ENCODE peak calls at places on chromosomes 12 and 14, in four cellular contexts. One of them, this sample, is unnamed.

GRCh38 chr14:33802737-33803136 is 148.1 kb downstream of the EGLN3 start:
- DNase-seq in esophagus muscularis mucosa: no peak
- DNase-seq in Panc1: no peak
- DNase-seq in body of pancreas: no peak
- DNase-seq in this sample: no peak

GRCh38 chr12:113247123-113248045 is 26.1 kb downstream of the TPCN1 start:
- DNase-seq in esophagus muscularis mucosa: no peak
- DNase-seq in Panc1: no peak
- DNase-seq in body of pancreas: peak; percentile 39
- DNase-seq in this sample: no peak

GRCh38 chr12:131830335-131831020 is 2.3 kb downstream of the MMP17 start:
- DNase-seq in esophagus muscularis mucosa: peak; percentile 94
- DNase-seq in Panc1: no peak
- DNase-seq in body of pancreas: peak; percentile 78
- DNase-seq in this sample: peak; percentile 68

GRCh38 chr12:25796523-25797000 is 161.9 kb upstream of the RASSF8 start:
- DNase-seq in esophagus muscularis mucosa: no peak
- DNase-seq in Panc1: no peak
- DNase-seq in body of pancreas: no peak
- DNase-seq in this sample: no peak

GRCh38 chr14:64692597-64693350 is 11.4 kb upstream of the PLEKHG3 start:
- DNase-seq in esophagus muscularis mucosa: no peak
- DNase-seq in Panc1: no peak
- DNase-seq in body of pancreas: no peak
- DNase-seq in this sample: no peak

GRCh38 chr12:131682511-131682895 is 28.4 kb upstream of the SFSWAP start:
- DNase-seq in esophagus muscularis mucosa: no peak
- DNase-seq in Panc1: no peak
- DNase-seq in body of pancreas: no peak
- DNase-seq in this sample: no peak

GRCh38 chr12:116939734-116940133 is 29.0 kb downstream of the FBXW8 start:
- DNase-seq in esophagus muscularis mucosa: no peak
- DNase-seq in Panc1: no peak
- DNase-seq in body of pancreas: no peak
- DNase-seq in this sample: no peak

GRCh38 chr12:120067901-120068300 is 48.7 kb downstream of the RAB35 start:
- DNase-seq in esophagus muscularis mucosa: no peak
- DNase-seq in Panc1: no peak
- DNase-seq in body of pancreas: no peak
- DNase-seq in this sample: no peak

GRCh38 chr12:105220929-105221290 is 15.1 kb downstream of the APPL2 start:
- DNase-seq in esophagus muscularis mucosa: no peak
- DNase-seq in Panc1: no peak
- DNase-seq in body of pancreas: no peak
- DNase-seq in this sample: no peak

GRCh38 chr12:105222326-105222655 is 13.7 kb downstream of the APPL2 start:
- DNase-seq in esophagus muscularis mucosa: no peak
- DNase-seq in Panc1: no peak
- DNase-seq in body of pancreas: no peak
- DNase-seq in this sample: no peak

GRCh38 chr12:105222726-105223357 is 13.1 kb downstream of the APPL2 start:
- DNase-seq in esophagus muscularis mucosa: no peak
- DNase-seq in Panc1: no peak
- DNase-seq in body of pancreas: no peak
- DNase-seq in this sample: no peak

GRCh38 chr12:105220150-105220928 is 15.6 kb downstream of the APPL2 start:
- DNase-seq in esophagus muscularis mucosa: no peak
- DNase-seq in Panc1: no peak
- DNase-seq in body of pancreas: no peak
- DNase-seq in this sample: no peak

DNA sequence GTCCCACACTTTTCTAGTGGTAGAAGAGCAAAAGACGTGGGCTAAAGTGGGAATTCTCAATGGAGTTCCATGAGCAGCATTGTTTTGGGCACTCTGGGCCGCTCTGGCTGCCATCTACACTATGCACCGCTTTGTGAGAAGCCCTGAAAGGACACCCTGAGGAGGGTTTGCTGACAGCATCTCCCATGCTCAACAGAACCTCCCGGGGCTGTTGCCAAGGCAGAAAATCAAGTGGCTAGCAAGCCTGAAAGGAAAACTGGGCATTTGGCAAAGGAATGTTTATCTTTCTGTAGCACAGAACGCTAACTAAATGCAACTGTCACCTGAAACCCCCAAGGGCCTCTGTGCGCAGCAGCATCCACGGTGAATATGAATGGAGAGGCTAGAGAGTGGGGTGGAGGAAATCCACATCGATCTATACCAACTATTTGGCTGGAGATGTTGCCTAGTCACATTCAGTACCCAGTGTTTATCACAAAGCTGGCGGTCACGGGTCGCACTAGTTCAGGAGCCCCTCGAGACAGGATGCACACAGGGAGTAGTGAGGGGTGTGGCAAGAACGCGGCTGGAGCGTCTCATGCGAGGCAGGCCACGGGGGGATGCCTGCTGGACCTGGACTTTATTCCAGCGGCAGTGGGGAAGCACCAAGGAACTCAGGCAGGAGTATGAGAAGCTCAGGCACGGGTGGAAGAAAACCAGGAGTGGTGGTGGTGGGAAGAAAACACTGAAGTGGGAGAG is 14.2 kb downstream of the APPL2 start:
- DNase-seq in esophagus muscularis mucosa: no peak
- DNase-seq in Panc1: no peak
- DNase-seq in body of pancreas: peak; percentile 51
- DNase-seq in this sample: no peak
- TF ChIP-seq CTCF in esophagus muscularis mucosa: no peak
- TF ChIP-seq CTCF in Panc1: no peak
- TF ChIP-seq CTCF in body of pancreas: no peak
- TF ChIP-seq CTCF in this sample: no peak

DNA sequence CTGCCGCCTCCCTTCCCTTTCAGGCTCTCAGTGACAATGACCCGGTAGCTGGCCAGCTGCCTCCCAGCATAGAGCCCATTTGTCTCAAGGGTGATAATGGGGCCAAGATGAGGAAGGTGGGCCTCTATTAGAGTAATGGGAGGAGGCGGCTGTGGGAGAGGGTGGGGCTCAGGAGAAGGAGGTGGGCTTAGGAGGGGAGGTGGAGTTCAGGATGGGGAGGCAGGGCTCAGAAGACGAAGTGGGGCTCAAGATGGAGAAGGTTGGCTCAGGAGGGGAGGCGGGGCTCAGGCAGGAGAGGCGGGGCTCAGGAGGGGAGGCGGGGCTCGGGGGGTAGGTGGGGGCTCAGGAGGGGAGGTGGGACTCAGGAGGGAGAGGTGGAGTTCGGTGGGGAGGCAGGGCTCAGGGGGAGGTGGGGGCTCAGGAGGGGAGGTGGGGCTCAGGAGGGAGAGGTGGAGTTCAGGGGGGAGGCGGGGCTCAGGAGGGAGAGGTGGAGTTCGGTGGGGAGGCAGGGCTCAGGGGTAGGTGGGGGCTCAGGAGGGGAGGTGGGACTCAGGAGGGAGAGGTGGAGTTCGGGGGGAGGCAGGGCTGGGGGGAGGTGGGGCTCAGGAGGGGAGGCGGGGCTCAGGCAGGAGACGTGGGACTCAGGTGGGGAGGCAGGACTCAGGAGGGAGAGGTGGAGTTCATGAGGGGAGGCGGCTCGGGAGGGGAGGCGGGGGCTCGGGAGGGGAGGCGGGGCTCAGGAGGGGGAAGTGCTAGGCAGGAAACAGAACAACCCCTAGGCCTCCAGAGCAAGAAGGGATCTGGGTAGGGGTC is 36.8 kb downstream of the IQSEC3 start:
- DNase-seq in esophagus muscularis mucosa: no peak
- DNase-seq in Panc1: no peak
- DNase-seq in body of pancreas: no peak
- DNase-seq in this sample: no peak
- H3K27me3 ChIP-seq in esophagus muscularis mucosa: no peaks in the 10 kb centered on the region
- H3K27me3 ChIP-seq in Panc1: peaks cover 2% of the 10 kb centered on the region
- H3K27me3 ChIP-seq in body of pancreas: peaks cover 5% of the 10 kb centered on the region
- H3K27me3 ChIP-seq in this sample: peaks cover 27% of the 10 kb centered on the region

DNA sequence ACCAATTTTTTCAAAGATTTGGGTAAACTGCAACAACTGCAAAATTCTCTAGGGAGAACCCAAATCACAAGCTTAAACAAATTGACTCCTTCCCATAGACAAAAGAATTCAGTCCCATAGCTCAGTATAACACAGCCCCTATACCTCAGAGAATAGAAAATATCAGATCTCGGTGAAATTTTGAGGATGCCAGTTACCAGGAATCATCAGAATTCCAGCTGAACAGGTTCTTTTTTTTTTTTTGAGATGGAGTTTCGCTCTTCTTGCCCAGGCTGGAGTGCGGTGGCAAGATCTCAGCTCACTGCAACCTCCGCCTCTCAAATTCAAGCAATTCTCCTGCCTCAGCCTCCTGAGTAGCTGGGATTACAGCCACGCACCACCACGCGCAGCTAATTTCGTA is 36.7 kb downstream of the ZFYVE1 start:
- DNase-seq in esophagus muscularis mucosa: no peak
- DNase-seq in Panc1: no peak
- DNase-seq in body of pancreas: no peak
- DNase-seq in this sample: no peak
- H3K4me3 ChIP-seq in esophagus muscularis mucosa: no peak overlapping the region
- H3K4me3 ChIP-seq in Panc1: no peak overlapping the region
- H3K4me3 ChIP-seq in body of pancreas: no peak overlapping the region
- H3K4me3 ChIP-seq in this sample: no peak overlapping the region

GRCh38 chr14:88612981-88613380 is 50.1 kb downstream of the ZC3H14 start:
- DNase-seq in esophagus muscularis mucosa: no peak
- DNase-seq in Panc1: no peak
- DNase-seq in body of pancreas: no peak
- DNase-seq in this sample: no peak

GRCh38 chr14:88607829-88608228 is 45.0 kb downstream of the ZC3H14 start:
- DNase-seq in esophagus muscularis mucosa: no peak
- DNase-seq in Panc1: no peak
- DNase-seq in body of pancreas: no peak
- DNase-seq in this sample: no peak

GRCh38 chr14:88613552-88614010 is 50.7 kb downstream of the ZC3H14 start:
- DNase-seq in esophagus muscularis mucosa: no peak
- DNase-seq in Panc1: no peak
- DNase-seq in body of pancreas: peak; percentile 73
- DNase-seq in this sample: no peak

GRCh38 chr14:88614218-88614907 is 51.5 kb downstream of the ZC3H14 start:
- DNase-seq in esophagus muscularis mucosa: no peak
- DNase-seq in Panc1: no peak
- DNase-seq in body of pancreas: no peak
- DNase-seq in this sample: peak; percentile 21

GRCh38 chr14:88611878-88612277 is 49.0 kb downstream of the ZC3H14 start:
- DNase-seq in esophagus muscularis mucosa: no peak
- DNase-seq in Panc1: no peak
- DNase-seq in body of pancreas: no peak
- DNase-seq in this sample: no peak
- TF ChIP-seq CTCF in esophagus muscularis mucosa: no peak
- TF ChIP-seq CTCF in Panc1: no peak
- TF ChIP-seq CTCF in body of pancreas: no peak
- TF ChIP-seq CTCF in this sample: peak; percentile 23

GRCh38 chr12:92558241-92558773 is 144.5 kb upstream of the PLEKHG7 start:
- DNase-seq in esophagus muscularis mucosa: no peak
- DNase-seq in Panc1: no peak
- DNase-seq in body of pancreas: no peak
- DNase-seq in this sample: no peak

GRCh38 chr12:92556622-92557421 is 146.0 kb upstream of the PLEKHG7 start:
- DNase-seq in esophagus muscularis mucosa: no peak
- DNase-seq in Panc1: no peak
- DNase-seq in body of pancreas: no peak
- DNase-seq in this sample: no peak

GRCh38 chr12:92556141-92556540 is 146.6 kb upstream of the PLEKHG7 start:
- DNase-seq in esophagus muscularis mucosa: no peak
- DNase-seq in Panc1: no peak
- DNase-seq in body of pancreas: no peak
- DNase-seq in this sample: no peak

GRCh38 chr12:92558806-92559205 is 144.0 kb upstream of the PLEKHG7 start:
- DNase-seq in esophagus muscularis mucosa: no peak
- DNase-seq in Panc1: no peak
- DNase-seq in body of pancreas: no peak
- DNase-seq in this sample: no peak

GRCh38 chr12:92557422-92557724 is 145.4 kb upstream of the PLEKHG7 start:
- DNase-seq in esophagus muscularis mucosa: no peak
- DNase-seq in Panc1: no peak
- DNase-seq in body of pancreas: no peak
- DNase-seq in this sample: no peak
- H3K27me3 ChIP-seq in esophagus muscularis mucosa: no peaks in the 10 kb centered on the region
- H3K27me3 ChIP-seq in Panc1: no peaks in the 10 kb centered on the region
- H3K27me3 ChIP-seq in body of pancreas: no peaks in the 10 kb centered on the region
- H3K27me3 ChIP-seq in this sample: no peaks in the 10 kb centered on the region

DNA sequence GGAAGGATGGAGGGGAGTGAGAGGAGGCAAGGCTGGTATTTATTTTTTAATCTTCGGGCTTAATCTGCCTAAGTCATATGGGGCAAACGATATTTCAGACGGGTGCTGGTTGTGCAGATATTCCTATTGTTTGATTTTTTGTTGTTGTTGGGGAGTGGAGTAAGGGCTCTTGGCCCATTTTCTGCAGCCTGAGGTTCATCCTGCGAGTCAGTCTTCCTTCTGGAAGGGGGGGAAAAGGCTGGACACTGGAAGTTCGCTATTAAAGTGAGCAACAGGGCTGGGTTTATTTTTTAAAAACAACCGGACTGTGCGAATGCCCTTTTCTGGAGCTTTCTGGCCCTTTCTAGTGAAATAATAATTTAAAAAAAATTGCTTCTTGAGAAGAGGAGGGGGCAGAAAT is 2.3 kb downstream of the NRXN3 start:
- DNase-seq in esophagus muscularis mucosa: no peak
- DNase-seq in Panc1: no peak
- DNase-seq in body of pancreas: no peak
- DNase-seq in this sample: no peak
- H3K4me3 ChIP-seq in esophagus muscularis mucosa: no peak overlapping the region
- H3K4me3 ChIP-seq in Panc1: no peak overlapping the region
- H3K4me3 ChIP-seq in body of pancreas: no peak overlapping the region
- H3K4me3 ChIP-seq in this sample: no peak overlapping the region

DNA sequence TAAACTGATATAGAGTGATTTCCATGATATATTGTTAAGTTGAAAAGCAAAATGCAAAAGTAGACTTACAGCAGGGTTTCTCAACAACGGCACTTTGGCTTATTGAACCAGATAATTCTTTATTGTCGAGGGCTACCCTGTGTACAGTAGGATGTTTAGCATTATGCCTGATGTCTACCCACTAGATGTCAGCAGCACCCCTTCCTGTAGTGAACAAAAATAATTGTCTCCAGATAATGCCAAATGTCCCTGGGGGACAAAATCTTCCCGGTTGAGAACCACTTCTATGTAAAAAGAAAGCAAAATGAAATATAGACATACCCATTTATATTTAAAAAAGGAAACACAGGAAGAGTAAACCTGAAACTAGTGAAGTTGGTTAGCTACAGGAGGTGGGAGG is 32.4 kb downstream of the ABCD2 start:
- DNase-seq in esophagus muscularis mucosa: no peak
- DNase-seq in Panc1: no peak
- DNase-seq in body of pancreas: no peak
- DNase-seq in this sample: no peak
- TF ChIP-seq CTCF in esophagus muscularis mucosa: peak; percentile 38
- TF ChIP-seq CTCF in Panc1: peak; percentile 58
- TF ChIP-seq CTCF in body of pancreas: no peak
- TF ChIP-seq CTCF in this sample: peak; percentile 8

GRCh38 chr12:130068741-130069140 is 93.5 kb upstream of the FZD10 start:
- DNase-seq in esophagus muscularis mucosa: no peak
- DNase-seq in Panc1: no peak
- DNase-seq in body of pancreas: no peak
- DNase-seq in this sample: no peak
- H3K27me3 ChIP-seq in esophagus muscularis mucosa: no peaks in the 10 kb centered on the region
- H3K27me3 ChIP-seq in Panc1: no peaks in the 10 kb centered on the region
- H3K27me3 ChIP-seq in body of pancreas: no peaks in the 10 kb centered on the region
- H3K27me3 ChIP-seq in this sample: no peaks in the 10 kb centered on the region

GRCh38 chr14:28761438-28762289 is 4.9 kb upstream of the FOXG1 start:
- DNase-seq in esophagus muscularis mucosa: no peak
- DNase-seq in Panc1: no peak
- DNase-seq in body of pancreas: no peak
- DNase-seq in this sample: no peak
- H3K4me3 ChIP-seq in esophagus muscularis mucosa: no peak overlapping the region
- H3K4me3 ChIP-seq in Panc1: no peak overlapping the region
- H3K4me3 ChIP-seq in body of pancreas: no peak overlapping the region
- H3K4me3 ChIP-seq in this sample: no peak overlapping the region